ENCODE peak calls at places on chromosome 6, in ten cellular contexts. I is NCI-H460, E is kidney glomerular epithelial cell, F is foreskin keratinocyte, Z is MV-4-11, K is AG08395, Q is AG20443, P is COR-L47, J is SK-MEL-5, H is DMS 273 treated with DMSO at 0.1 percent for 48 hours. L is an unnamed sample.

GRCh38 chr6:44126320-44127149 is 717 bp downstream of the MRPL14 start:
- DNase-seq in K (peak), F (peak), J (peak), P (no peak), H (no peak), E (peak), Z (peak), Q (peak), I (no peak), L (peak)

GRCh38 chr6:99344289-99344688 is 5.2 kb downstream of the FAXC start:
- DNase-seq in F (peak), P (no peak), Q (no peak), I (no peak), J (peak), Z (no peak), H (no peak), K (peak), E (peak), L (no peak)

GRCh38 chr6:19380287-19380686 is 456.9 kb upstream of the ID4 start:
- DNase-seq in P (no peak), F (peak), J (no peak), K (no peak), Q (peak), E (no peak), Z (no peak), H (peak), I (no peak), L (no peak)

GRCh38 chr6:71965404-71965803 is 79.1 kb downstream of the RIMS1 start:
- DNase-seq in Z (no peak), K (no peak), I (no peak), P (no peak), J (peak), Q (peak), F (no peak), H (no peak), E (no peak), L (no peak)

GRCh38 chr6:64383277-64383676 is 747.7 kb downstream of the PHF3 start:
- DNase-seq in Z (no peak), Q (no peak), F (peak), K (no peak), P (no peak), I (no peak), H (no peak), J (no peak), E (no peak), L (no peak)

GRCh38 chr6:168310945-168311344 is 8.6 kb downstream of the DACT2 start:
- DNase-seq in J (no peak), Q (no peak), Z (no peak), K (no peak), H (no peak), F (no peak), P (no peak), I (no peak), E (no peak), L (no peak)

GRCh38 chr6:118161364-118161763 is 254.3 kb downstream of the SLC35F1 start:
- DNase-seq in Q (no peak), E (no peak), J (no peak), H (no peak), K (no peak), F (no peak), P (no peak), Z (no peak), I (no peak), L (no peak)

GRCh38 chr6:23091795-23092194 is 522.4 kb downstream of the HDGFL1 start:
- DNase-seq in P (no peak), Z (peak), I (no peak), K (peak), F (peak), Q (peak), J (no peak), H (no peak), E (no peak), L (peak)

GRCh38 chr6:170003027-170003426 is 251.6 kb downstream of the ERMARD start:
- DNase-seq in K (no peak), E (no peak), Q (no peak), J (peak), H (no peak), Z (no peak), F (no peak), I (no peak), P (no peak), L (no peak)

GRCh38 chr6:155629652-155630051 is 174.0 kb upstream of the NOX3 start:
- DNase-seq in I (no peak), E (no peak), H (no peak), F (no peak), Z (no peak), P (no peak), J (no peak), Q (no peak), K (no peak), L (no peak)

GRCh38 chr6:166936079-166936787 is 20.1 kb downstream of the RNASET2 start:
- DNase-seq in P (no peak), K (no peak), Z (no peak), F (no peak), E (no peak), H (no peak), I (no peak), Q (no peak), J (no peak), L (no peak)

GRCh38 chr6:30814137-30815084 is 69.9 kb upstream of the DDR1 start:
- DNase-seq in I (no peak), Q (peak), F (peak), P (no peak), Z (peak), E (peak), H (no peak), J (peak), K (peak), L (peak)

L was measured in fibroblast of gingiva.